ENCODE peak calls at places on chromosome 1, in seven cellular contexts. H is keratinocyte, B is AG04450, R is SK-N-SH, E is fibroblast of lung, M is left ventricle myocardium inferior, Q is dorsolateral prefrontal cortex. T is an unnamed sample.
A peak's percentile ranks its signal among the peaks of the same experiment; 100 is the strongest.

GRCh38 chr1:44030606-44031050 is 634 bp downstream of the SLC6A9 start:
- DNase-seq in E (peak; percentile 45), M (peak; percentile 42), B (no peak), H (no peak), R (peak; percentile 88), Q (peak; percentile 66), T (no peak)

GRCh38 chr1:21653744-21654100 is 15.4 kb downstream of the RAP1GAP start:
- DNase-seq in Q (peak; percentile 84), H (no peak), E (no peak), R (no peak), M (no peak), B (no peak), T (no peak)

GRCh38 chr1:171727778-171728177 is 14.1 kb downstream of the VAMP4 start:
- DNase-seq in B (no peak), H (no peak), R (no peak), M (no peak), Q (no peak), E (no peak), T (no peak)

GRCh38 chr1:29719253-29719652 is 482.9 kb downstream of the PTPRU start:
- DNase-seq in Q (no peak), B (no peak), E (peak; percentile 98), M (no peak), H (no peak), R (no peak), T (no peak)

GRCh38 chr1:117541003-117541402 is 64.8 kb upstream of the TENT5C start:
- DNase-seq in H (no peak), B (no peak), R (no peak), E (no peak), Q (no peak), M (no peak), T (no peak)

GRCh38 chr1:231883382-231883781 is 256.8 kb downstream of the DISC1 start:
- DNase-seq in R (no peak), M (no peak), B (no peak), Q (no peak), E (no peak), H (no peak), T (no peak)

GRCh38 chr1:231200417-231201031 is 38.7 kb downstream of the TRIM67 start:
- DNase-seq in Q (no peak), H (no peak), M (no peak), R (peak; percentile 75), E (peak; percentile 27), B (no peak), T (no peak)

GRCh38 chr1:21620461-21620860 is 48.7 kb downstream of the RAP1GAP start:
- DNase-seq in E (no peak), Q (no peak), B (no peak), M (no peak), H (no peak), R (peak; percentile 75), T (no peak)

GRCh38 chr1:50048791-50049190 is 25.0 kb upstream of the AGBL4 start:
- DNase-seq in E (no peak), B (no peak), R (no peak), Q (no peak), H (no peak), M (no peak), T (no peak)

DNA sequence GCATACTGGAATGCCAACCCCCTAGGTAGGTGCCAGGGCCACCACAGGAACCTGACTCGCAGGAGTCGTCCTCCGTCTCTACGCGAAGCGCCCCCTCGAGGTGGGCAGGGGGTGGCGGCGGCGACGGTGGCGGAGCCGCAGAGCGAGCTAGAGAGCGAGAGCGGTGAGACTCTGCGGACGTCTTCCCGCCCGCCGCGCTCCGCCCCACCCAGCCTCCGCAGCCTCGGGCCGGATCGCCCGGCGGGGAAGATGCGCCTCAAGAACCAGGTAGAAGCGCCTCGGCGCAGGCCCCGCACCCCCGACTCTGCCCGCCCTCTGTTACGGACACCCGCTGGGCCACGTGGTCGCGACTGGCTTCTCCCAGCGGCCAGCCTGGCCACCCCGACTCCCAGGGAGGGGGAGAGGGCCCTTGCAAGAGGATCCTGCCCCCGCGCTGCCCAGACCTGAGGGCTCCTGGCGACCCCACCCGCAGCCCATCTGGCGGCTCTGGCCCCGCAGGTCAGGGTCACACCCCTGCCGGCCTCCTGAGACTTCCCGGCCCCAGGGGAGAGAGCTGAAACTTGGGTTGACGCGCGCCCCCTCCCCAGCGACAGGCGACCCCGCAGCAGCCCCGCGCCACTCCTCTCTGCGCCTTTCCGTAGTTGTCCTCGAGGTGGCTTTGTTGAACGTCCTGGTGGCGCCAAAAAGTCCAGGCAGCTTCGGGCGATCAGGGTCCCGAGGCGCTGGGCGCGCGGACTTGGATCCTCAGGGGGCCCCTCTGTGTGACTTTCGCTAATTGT is 24.4 kb upstream of the AGBL4 start:
- DNase-seq in R (peak; percentile 87), H (no peak), Q (peak; percentile 35), M (no peak), E (no peak), B (no peak), T (no peak)
- TF ChIP-seq CTCF in R (peak; percentile 46), H (peak; percentile 37), Q (peak; percentile 47), M (peak; percentile 40), E (no peak), B (no peak), T (no peak)

DNA sequence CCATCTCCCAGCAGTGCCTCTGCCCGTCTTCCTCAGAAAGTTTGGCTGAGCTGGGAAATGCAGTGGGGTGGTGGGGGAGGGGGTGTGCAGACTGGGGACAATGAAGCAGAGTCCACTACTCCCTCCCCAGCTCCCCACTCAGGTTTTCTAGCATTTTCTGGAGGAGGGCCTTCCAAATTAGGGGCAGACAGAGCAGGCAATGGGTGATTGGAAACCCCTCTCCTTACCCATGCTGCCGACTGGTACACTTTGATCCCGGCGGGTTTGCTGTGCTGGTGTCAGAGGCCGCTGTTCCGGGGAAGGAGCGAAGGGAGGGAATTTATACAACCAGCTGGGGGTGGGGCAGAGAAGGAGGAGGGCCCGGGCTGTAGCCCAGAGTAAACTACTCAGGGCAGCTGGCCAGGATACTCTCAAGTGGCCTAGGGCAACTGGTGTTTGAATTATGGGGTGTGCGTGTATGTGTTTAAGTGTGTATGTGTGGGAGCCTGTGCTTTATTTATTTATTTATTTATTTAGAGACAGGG is at the start of gene SELENBP1:
- DNase-seq in Q (peak; percentile 59), B (peak; percentile 38), M (peak; percentile 87), R (no peak), E (peak; percentile 60), H (no peak), T (peak; percentile 85)
- H3K4me3 ChIP-seq in Q (peak within 1 kb of the TSS; percentile 30), B (peak within 1 kb of the TSS; percentile 70), M (peak within 1 kb of the TSS; percentile 69), R (no peak within 1 kb of the TSS), E (peak within 1 kb of the TSS; percentile 58), H (no peak within 1 kb of the TSS), T (peak within 1 kb of the TSS; percentile 52)

DNA sequence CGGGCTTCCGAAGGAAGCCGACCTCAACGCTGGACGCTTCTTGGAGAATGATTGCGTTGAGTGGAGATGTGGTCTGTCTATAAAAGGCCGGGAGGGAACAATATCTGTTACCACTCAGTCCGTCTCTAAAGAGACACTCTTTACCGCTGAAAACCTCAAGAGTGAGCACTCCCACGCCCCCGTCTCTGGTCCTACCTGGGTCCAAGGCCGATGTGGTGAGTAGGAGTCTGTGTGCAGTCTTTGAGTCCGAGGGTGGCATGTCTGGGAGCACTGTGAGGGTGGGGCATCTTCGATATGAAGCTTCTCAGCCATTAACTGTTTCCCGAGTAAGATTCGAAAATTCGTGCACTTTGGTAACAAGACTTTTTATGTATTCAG is 579 bp downstream of the ZFP69 start:
- DNase-seq in H (no peak), M (no peak), B (no peak), E (peak; percentile 28), R (no peak), Q (no peak), T (no peak)
- H3K27ac ChIP-seq in H (no peak overlapping the region), M (peak overlapping the region; percentile 74), B (no peak overlapping the region), E (no peak overlapping the region), R (no peak overlapping the region), Q (peak overlapping the region; percentile 72), T (peak overlapping the region; percentile 44)

GRCh38 chr1:180956028-180956640 is 43.4 kb downstream of the KIAA1614 start:
- DNase-seq in R (peak; percentile 34), M (no peak), E (no peak), Q (no peak), H (no peak), B (no peak), T (no peak)
- TF ChIP-seq CTCF in R (no peak), M (no peak), E (no peak), Q (no peak), H (no peak), B (no peak), T (no peak)

GRCh38 chr1:75475709-75476108 is 135.2 kb downstream of the SLC44A5 start:
- DNase-seq in H (no peak), M (no peak), B (no peak), Q (no peak), E (no peak), R (no peak), T (no peak)

GRCh38 chr1:75472089-75472970 is 138.6 kb downstream of the SLC44A5 start:
- DNase-seq in E (no peak), B (no peak), R (no peak), Q (no peak), H (no peak), M (no peak), T (no peak)

GRCh38 chr1:75470448-75470847 is 140.5 kb downstream of the SLC44A5 start:
- DNase-seq in H (no peak), E (no peak), R (no peak), M (no peak), Q (no peak), B (no peak), T (no peak)

GRCh38 chr1:75471245-75471644 is 139.7 kb downstream of the SLC44A5 start:
- DNase-seq in M (no peak), E (no peak), Q (no peak), B (no peak), R (no peak), H (no peak), T (no peak)

GRCh38 chr1:75472971-75473603 is 137.8 kb downstream of the SLC44A5 start:
- DNase-seq in B (no peak), R (no peak), E (peak; percentile 25), Q (no peak), H (no peak), M (no peak), T (no peak)
- H3K4me3 ChIP-seq in B (no peak overlapping the region), R (no peak overlapping the region), E (no peak overlapping the region), Q (no peak overlapping the region), H (no peak overlapping the region), M (no peak overlapping the region), T (no peak overlapping the region)

T was measured in left lung.